ENCODE peak calls at places on chromosomes 11 and 22, in five cellular contexts. V is OCI-LY7, P is Panc1, X is A549, R is ascending aorta. W is an unnamed sample.

GRCh38 chr22:49961601-49962011 is 1.0 kb downstream of the PIM3 start:
- DNase-seq in X (peak), R (no peak), P (no peak), V (no peak), W (no peak)

GRCh38 chr11:104366321-104366734 is 202.4 kb upstream of the PDGFD start:
- DNase-seq in R (no peak), X (no peak), V (no peak), P (no peak), W (no peak)

GRCh38 chr22:39450258-39450955 is 6.4 kb upstream of the MGAT3 start:
- DNase-seq in R (no peak), X (no peak), V (no peak), P (no peak), W (no peak)

GRCh38 chr11:67010296-67010905 is 12.5 kb upstream of the SYT12 start:
- DNase-seq in V (no peak), X (no peak), R (no peak), P (no peak), W (no peak)

GRCh38 chr11:134533511-134533910 is 121.5 kb upstream of the B3GAT1 start:
- DNase-seq in X (no peak), V (no peak), P (no peak), R (no peak), W (no peak)

GRCh38 chr11:63667993-63668392 is 3.2 kb downstream of the ATL3 start:
- DNase-seq in V (no peak), X (peak), P (peak), R (no peak), W (no peak)

GRCh38 chr11:134679592-134679991 is 267.6 kb upstream of the B3GAT1 start:
- DNase-seq in V (no peak), P (no peak), R (no peak), X (no peak), W (no peak)

GRCh38 chr11:13384837-13385417 is 78.1 kb downstream of the BTBD10 start:
- DNase-seq in R (no peak), V (peak), X (peak), P (peak), W (peak)

GRCh38 chr11:30567148-30567547 is 19.0 kb downstream of the MPPED2 start:
- DNase-seq in X (no peak), V (no peak), R (no peak), P (no peak), W (no peak)

GRCh38 chr11:128776434-128777284 is 82.8 kb downstream of the FLI1 start:
- DNase-seq in P (no peak), X (peak), V (peak), R (no peak), W (peak)

DNA sequence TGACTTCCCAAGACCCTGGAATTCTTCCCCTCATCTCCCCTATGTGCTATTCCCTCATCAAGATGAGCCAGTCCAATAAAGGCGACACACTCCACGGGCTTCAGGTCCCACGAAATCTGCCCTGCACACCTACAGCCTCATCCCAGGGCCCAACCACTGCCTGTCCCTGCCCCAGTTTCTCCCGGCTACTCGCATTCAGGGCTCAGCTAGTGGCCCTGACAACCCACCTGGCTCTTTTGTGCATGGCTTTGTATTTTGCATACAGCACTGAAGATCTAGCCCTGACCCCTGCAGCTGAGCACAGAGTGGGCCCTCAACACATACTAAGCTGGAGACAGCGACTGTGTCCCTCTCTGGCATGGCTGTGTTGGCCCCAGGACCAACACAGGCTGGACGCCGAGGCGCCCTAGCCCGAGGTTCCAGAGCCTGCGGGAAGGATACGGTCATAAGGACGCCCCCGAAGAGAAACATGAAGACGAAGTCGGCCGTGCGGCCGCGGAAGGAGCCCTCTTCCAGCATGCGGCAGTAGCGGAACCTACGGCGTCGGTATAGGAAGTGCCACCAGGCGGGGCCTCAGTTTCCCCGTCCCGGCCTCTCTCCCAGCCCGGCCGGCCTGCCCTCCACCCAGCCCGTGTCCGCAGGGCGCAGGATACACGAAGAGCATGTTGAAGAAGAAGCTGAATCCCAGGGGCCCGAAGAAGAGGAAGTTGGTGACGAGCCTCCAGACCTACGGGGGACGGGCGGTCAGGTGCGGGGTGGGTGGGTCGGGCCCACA is 708 bp downstream of the DERL3 start:
- DNase-seq in V (peak), P (no peak), R (no peak), X (no peak), W (no peak)
- H3K4me3 ChIP-seq in V (peak), P (no peak), R (peak), X (peak), W (peak)

GRCh38 chr11:975824-976223 is 50.2 kb downstream of the AP2A2 start:
- DNase-seq in X (peak), V (peak), P (no peak), R (no peak), W (no peak)
- TF ChIP-seq CTCF in X (peak), V (peak), P (no peak), R (no peak), W (no peak)

DNA sequence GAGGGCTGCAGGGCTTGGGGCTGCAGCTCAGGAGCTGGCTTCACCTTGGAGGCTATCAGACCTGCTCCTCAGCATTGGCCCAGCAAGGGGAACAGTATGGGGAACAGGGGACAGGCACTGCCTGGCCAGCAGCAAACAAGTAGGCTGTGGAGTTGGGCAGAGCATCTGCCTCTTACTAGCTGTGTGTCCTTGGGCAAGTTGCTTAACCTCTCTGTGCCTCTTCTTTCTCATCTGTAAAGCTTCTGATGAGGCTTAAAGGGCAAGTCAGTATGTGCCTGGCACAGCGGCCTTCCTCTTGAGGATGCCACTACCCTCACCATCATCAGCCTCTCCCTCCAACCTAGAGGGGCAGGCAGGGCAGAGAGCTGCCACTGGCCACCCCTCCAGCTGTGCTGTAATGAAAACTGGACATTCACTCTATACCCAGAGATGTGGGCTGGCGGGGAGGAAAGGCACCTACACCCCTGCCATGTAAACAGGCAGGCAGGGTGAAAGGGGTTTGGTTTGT is 7.5 kb upstream of the CDKN1C start:
- DNase-seq in V (no peak), X (no peak), R (no peak), P (no peak), W (no peak)
- H3K4me3 ChIP-seq in V (peak), X (peak), R (peak), P (peak), W (no peak)

GRCh38 chr11:40921256-40921655 is 538.2 kb downstream of the LRRC4C start:
- DNase-seq in V (no peak), R (no peak), P (no peak), X (no peak), W (no peak)

DNA sequence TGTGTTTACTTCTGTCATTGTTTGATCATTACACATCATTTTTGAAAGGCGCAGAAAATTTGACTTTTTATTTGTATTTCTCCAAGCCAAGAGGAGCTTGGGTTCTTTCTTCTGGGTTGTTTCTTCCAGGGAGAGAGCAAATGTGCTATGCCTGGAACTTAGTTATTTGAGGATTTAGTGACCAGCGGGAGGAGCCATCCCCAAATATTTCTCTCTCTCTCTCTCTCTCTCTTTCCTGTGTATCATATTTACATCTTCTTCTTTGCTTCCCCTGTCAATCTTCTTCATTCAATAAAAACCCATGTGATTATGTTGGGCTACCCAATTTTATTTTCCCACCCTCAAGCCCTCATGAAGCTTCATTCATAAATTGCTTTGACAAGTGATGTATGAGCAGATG is 534.5 kb downstream of the LRRC4C start:
- DNase-seq in V (no peak), P (no peak), X (no peak), R (no peak), W (no peak)
- TF ChIP-seq CTCF in V (no peak), P (no peak), X (no peak), R (no peak), W (no peak)

DNA sequence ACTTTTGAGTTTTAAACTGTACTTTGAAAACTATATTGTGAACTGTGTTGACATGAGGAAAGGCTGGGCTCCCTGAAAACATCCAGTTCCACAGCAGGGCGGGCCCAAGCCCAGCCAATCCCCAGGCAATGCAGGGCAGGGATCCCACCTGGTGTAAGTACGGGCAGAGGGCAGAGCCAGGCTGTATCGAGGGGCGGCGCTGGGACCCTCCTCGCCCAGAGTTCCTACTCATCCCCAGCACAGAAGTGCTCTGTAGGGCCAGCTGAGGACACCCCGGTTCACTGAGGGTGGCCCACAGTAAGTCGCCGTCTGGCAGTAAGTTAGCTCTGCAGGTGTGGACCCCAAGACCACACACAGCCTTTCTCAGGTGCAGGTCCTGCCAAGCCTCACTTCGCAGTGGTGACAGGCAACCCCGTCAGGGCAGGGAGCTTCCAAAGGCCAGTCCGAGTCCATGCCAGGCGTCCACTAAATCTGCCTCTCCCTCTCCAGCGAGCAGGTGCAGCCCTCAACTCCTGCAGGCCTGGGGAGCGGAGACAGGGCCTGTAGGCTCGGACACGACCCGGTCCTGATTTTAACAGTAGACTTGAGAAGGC is 6.4 kb downstream of the RASSF7 start:
- DNase-seq in R (no peak), X (no peak), V (no peak), P (no peak), W (no peak)
- H3K4me3 ChIP-seq in R (peak), X (no peak), V (peak), P (peak), W (peak)

GRCh38 chr11:3022982-3023381 is 30.9 kb upstream of the NAP1L4 start:
- DNase-seq in V (no peak), P (no peak), R (no peak), X (no peak), W (no peak)
- TF ChIP-seq CTCF in V (no peak), P (no peak), R (no peak), X (no peak), W (no peak)

GRCh38 chr11:99019676-99020075 is 1.1 kb upstream of the CNTN5 start:
- DNase-seq in X (no peak), P (no peak), V (no peak), R (no peak), W (no peak)

GRCh38 chr11:99015634-99016454 is 4.9 kb upstream of the CNTN5 start:
- DNase-seq in V (peak), X (peak), R (no peak), P (peak), W (peak)

DNA sequence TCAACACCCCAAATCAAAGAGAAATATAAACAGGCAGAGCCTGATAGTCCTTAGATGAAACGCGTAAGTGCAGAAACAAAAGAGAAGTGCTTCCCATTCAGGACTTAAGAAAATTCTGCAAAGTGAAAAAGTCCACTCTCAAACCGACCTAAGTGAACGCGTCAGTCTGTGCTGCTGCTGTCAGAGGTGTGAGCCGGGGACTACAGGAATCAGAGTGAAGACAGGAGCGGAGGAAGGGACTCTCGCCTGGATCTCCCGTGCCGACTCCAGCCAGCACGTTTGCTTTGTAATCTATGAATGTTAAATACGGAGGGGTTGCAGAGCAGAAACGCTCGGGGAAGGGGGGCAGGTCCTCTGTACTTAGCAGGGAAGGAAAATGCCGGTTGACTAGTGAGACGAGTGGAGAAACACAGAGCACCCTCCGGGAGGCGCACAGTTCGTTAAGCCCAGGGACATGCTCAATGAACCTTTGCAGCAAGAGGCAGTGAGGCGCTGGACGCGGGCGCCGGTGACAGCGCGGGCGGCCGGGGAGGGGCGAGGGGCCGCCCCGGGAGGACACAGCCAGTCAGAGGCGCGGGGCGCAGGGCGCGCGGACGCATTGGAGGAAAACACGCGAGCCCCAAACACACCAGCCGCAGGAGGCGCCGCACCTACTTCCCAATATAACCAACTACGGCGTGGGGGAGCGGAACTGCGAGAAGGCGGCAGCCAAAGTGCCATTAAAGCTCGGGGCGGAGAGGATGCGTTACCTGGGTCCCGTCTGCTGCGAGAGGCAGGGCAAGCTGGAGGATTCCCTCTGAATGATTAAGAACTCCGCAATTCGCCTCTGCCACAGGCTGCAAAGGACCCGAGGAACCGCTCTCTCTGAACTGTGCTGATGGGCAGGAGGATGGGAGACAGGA is at the start of gene CNTN5:
- DNase-seq in X (peak), R (no peak), V (no peak), P (no peak), W (peak)
- H3K4me3 ChIP-seq in X (peak), R (peak), V (no peak), P (peak), W (no peak)

GRCh38 chr11:93783767-93784151 is 323 bp upstream of the MED17 start:
- DNase-seq in X (no peak), V (no peak), R (no peak), P (no peak), W (no peak)
- TF ChIP-seq CTCF in X (no peak), V (no peak), R (no peak), P (no peak), W (no peak)

W was measured in GM12865.